ENCODE peak calls at places on chromosomes 5 and 9, in five cellular contexts. Z is mammary epithelial cell, W is GM23338, T is PC-9, D is gastrocnemius medialis. S is an unnamed sample.
A peak's percentile ranks its signal among the peaks of the same experiment; 100 is the strongest.

GRCh38 chr9:129509508-129509907 is 111.4 kb downstream of the C9orf50 start:
- DNase-seq in D (no peak), Z (peak; percentile 56), T (no peak), W (no peak), S (no peak)

GRCh38 chr9:93123561-93124283 is 10.3 kb downstream of the NINJ1 start:
- DNase-seq in W (no peak), T (no peak), D (no peak), Z (no peak), S (no peak)

GRCh38 chr9:81268048-81268447 is 421.3 kb downstream of the TLE1 start:
- DNase-seq in T (no peak), Z (no peak), D (no peak), W (no peak), S (no peak)

GRCh38 chr5:17260549-17260948 is 43.1 kb downstream of the BASP1 start:
- DNase-seq in W (no peak), Z (no peak), T (no peak), D (no peak), S (no peak)

GRCh38 chr5:78509884-78510769 is 138.4 kb downstream of the LHFPL2 start:
- DNase-seq in Z (peak; percentile 43), T (peak; percentile 70), D (peak; percentile 43), W (peak; percentile 84), S (peak; percentile 59)

GRCh38 chr9:2477755-2478154 is 143.8 kb upstream of the VLDLR start:
- DNase-seq in D (no peak), T (no peak), W (no peak), Z (no peak), S (peak; percentile 84)

GRCh38 chr9:3224931-3225330 is 300.9 kb downstream of the RFX3 start:
- DNase-seq in W (no peak), Z (no peak), D (no peak), T (no peak), S (no peak)

GRCh38 chr9:111298831-111299603 is 31.0 kb downstream of the OR2K2 start:
- DNase-seq in Z (peak; percentile 39), W (peak; percentile 57), T (peak; percentile 8), D (peak; percentile 53), S (peak; percentile 32)

GRCh38 chr9:92501671-92502393 is 19.5 kb upstream of the ASPN start:
- DNase-seq in W (peak; percentile 63), T (no peak), D (peak; percentile 33), Z (peak; percentile 38), S (no peak)

GRCh38 chr5:141757402-141757801 is 75.4 kb upstream of the ARAP3 start:
- DNase-seq in W (peak; percentile 78), Z (peak; percentile 62), D (no peak), T (peak; percentile 64), S (no peak)

GRCh38 chr5:76155536-76155935 is 72.4 kb downstream of the SV2C start:
- DNase-seq in Z (no peak), D (no peak), W (no peak), T (no peak), S (no peak)

GRCh38 chr9:74643303-74643933 is 146.3 kb downstream of the RORB start:
- DNase-seq in Z (no peak), T (no peak), W (no peak), D (no peak), S (no peak)

GRCh38 chr9:74642376-74642775 is 145.2 kb downstream of the RORB start:
- DNase-seq in D (no peak), T (no peak), Z (no peak), W (no peak), S (no peak)

GRCh38 chr9:74644015-74644414 is 146.9 kb downstream of the RORB start:
- DNase-seq in D (no peak), T (no peak), W (no peak), Z (no peak), S (no peak)

DNA sequence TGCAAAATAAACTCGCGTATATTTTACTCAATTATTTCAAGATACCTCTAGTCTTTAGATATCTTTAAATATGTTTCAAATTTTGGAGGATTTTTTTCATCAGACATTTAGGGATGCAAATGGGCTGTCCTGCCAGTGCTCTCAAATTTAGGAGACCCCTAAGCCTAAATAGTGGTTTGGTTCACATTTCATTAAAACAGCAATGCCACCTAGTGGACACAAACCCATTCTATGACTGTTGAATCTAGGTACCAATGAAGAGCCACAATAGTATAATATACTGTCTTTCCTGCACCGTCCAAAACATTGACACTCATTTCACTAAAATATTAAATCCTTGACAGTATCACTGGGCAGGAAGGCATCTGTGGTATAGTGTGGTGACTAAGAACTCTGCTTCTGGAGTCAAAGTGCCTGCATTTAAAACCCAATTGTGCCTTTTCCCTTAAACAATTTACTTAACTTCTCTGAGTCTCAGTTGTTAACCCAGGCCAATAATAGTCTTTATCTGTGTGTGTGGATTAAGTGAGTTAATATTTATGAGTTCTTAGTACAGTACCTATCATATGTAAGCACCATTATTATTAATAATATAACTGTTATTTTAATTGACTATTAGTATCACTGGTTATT is 148.0 kb downstream of the RORB start:
- DNase-seq in D (no peak), Z (peak; percentile 5), T (no peak), W (peak; percentile 75), S (no peak)
- TF ChIP-seq CTCF in D (peak; percentile 13), Z (peak; percentile 67), T (peak; percentile 71), W (peak; percentile 87), S (peak; percentile 78)

GRCh38 chr9:73148447-73148937 is 3.2 kb upstream of the ANXA1 start:
- DNase-seq in W (no peak), T (no peak), Z (peak; percentile 57), D (no peak), S (peak; percentile 67)

GRCh38 chr9:73152445-73152844 is 780 bp downstream of the ANXA1 start:
- DNase-seq in T (no peak), Z (no peak), W (peak; percentile 41), D (no peak), S (no peak)

GRCh38 chr9:73151653-73152382 is at the start of gene ANXA1:
- DNase-seq in Z (peak; percentile 93), T (peak; percentile 64), W (peak; percentile 60), D (no peak), S (peak; percentile 58)

GRCh38 chr9:73146113-73146815 is 5.4 kb upstream of the ANXA1 start:
- DNase-seq in W (no peak), Z (no peak), D (no peak), T (no peak), S (peak; percentile 28)

GRCh38 chr9:73149371-73150067 is 2.1 kb upstream of the ANXA1 start:
- DNase-seq in T (no peak), D (no peak), Z (peak; percentile 76), W (no peak), S (no peak)
- H3K4me3 ChIP-seq in T (no peak overlapping the region), D (peak overlapping the region; percentile 3), Z (no peak overlapping the region), W (no peak overlapping the region), S (no peak overlapping the region)

GRCh38 chr9:87725900-87726709 is at the start of gene CTSL:
- DNase-seq in D (peak; percentile 91), T (peak; percentile 80), W (peak; percentile 95), Z (peak; percentile 70), S (peak; percentile 82)
- TF ChIP-seq CTCF in D (peak; percentile 14), T (peak; percentile 53), W (peak; percentile 23), Z (peak; percentile 49), S (peak; percentile 70)

GRCh38 chr9:117414220-117414905 is 494 bp downstream of the ASTN2 start:
- DNase-seq in D (no peak), T (no peak), Z (peak; percentile 18), W (peak; percentile 66), S (no peak)
- H3K4me3 ChIP-seq in D (peak overlapping the region; percentile 50), T (no peak overlapping the region), Z (peak overlapping the region; percentile 30), W (peak overlapping the region; percentile 86), S (peak overlapping the region; percentile 29)

GRCh38 chr9:133684461-133685361 is 48.5 kb downstream of the DBH start:
- DNase-seq in D (no peak), W (no peak), T (no peak), Z (no peak), S (no peak)

GRCh38 chr9:133687856-133688761 is 50.0 kb downstream of the SARDH start:
- DNase-seq in D (no peak), W (no peak), Z (no peak), T (no peak), S (no peak)

GRCh38 chr9:133686642-133687575 is 50.7 kb downstream of the DBH start:
- DNase-seq in D (no peak), T (no peak), Z (no peak), W (no peak), S (no peak)

GRCh38 chr9:133683494-133684460 is 47.6 kb downstream of the DBH start:
- DNase-seq in D (no peak), Z (no peak), W (no peak), T (no peak), S (no peak)

GRCh38 chr9:133685653-133686504 is 49.7 kb downstream of the DBH start:
- DNase-seq in W (no peak), Z (no peak), D (no peak), T (no peak), S (no peak)
- TF ChIP-seq CTCF in W (no peak), Z (no peak), D (no peak), T (no peak), S (no peak)

DNA sequence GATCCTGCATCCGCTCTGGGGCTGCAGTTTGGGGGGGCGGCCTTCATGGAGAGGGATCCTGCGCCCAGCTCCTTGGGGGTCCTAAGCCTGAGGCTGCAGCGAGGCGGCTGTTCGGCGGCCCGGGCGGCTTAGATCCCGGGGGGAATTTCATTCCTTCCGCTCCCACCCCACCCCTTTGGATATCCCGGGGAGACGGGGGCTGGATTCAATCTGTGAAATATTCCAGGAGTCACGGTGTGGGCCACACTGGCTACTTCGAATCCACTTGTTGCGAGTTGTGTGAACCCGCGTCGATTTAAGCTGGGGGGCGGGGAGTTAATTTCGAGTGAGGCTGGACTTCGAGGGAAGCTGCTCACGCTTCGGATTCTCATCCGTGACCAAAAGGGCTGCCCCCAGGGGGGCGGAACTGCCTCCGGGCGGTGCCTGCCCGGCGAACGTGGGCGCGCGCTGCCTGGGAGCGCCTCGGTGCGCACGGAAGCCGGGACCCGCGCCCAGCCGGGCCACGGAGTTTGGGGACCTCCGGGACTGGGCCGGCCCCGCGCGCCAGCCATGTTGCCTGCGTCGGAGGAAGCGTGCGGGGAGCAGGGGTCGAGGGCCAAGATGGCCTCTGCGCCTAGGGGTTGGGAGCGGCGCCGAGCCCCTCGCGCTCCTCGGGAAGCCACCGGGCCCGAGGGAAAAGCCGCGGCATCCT is 790 bp downstream of the OCLN start:
- DNase-seq in W (peak; percentile 63), Z (peak; percentile 65), T (peak; percentile 63), D (no peak), S (no peak)
- H3K4me3 ChIP-seq in W (peak overlapping the region; percentile 96), Z (peak overlapping the region; percentile 92), T (peak overlapping the region; percentile 80), D (peak overlapping the region; percentile 65), S (peak overlapping the region; percentile 93)

GRCh38 chr5:71475788-71476384 is 20.4 kb downstream of the BDP1 start:
- DNase-seq in Z (peak; percentile 30), T (no peak), D (no peak), W (peak; percentile 71), S (no peak)
- TF ChIP-seq CTCF in Z (peak; percentile 72), T (peak; percentile 78), D (no peak), W (peak; percentile 78), S (peak; percentile 54)

S was measured in LNCaP clone FGC.